ENCODE peak calls at places on chromosomes 16 and 17, in seven cellular contexts. U is AG10803; T is cardiac fibroblast; E is psoas muscle; M is CD8-positive, alpha-beta T cell; L is ovary; Q is keratinocyte. V is an unnamed sample.

GRCh38 chr16:11610580-11610979 is 23.9 kb upstream of the LITAF start:
- DNase-seq in U (no peak), T (no peak), E (no peak), M (no peak), L (no peak), Q (no peak), V (no peak)

GRCh38 chr17:82228842-82229685 is at the start of gene SLC16A3:
- DNase-seq in U (peak; percentile 80), T (peak; percentile 88), E (peak; percentile 82), M (no peak), L (no peak), Q (no peak), V (no peak)

GRCh38 chr17:81002409-81003361 is 11.0 kb downstream of the CHMP6 start:
- DNase-seq in U (peak; percentile 52), T (peak; percentile 64), E (peak; percentile 78), M (no peak), L (peak; percentile 74), Q (no peak), V (no peak)

GRCh38 chr17:35087731-35088646 is 24.5 kb upstream of the RFFL start:
- DNase-seq in U (peak; percentile 46), T (peak; percentile 55), E (peak; percentile 71), M (no peak), L (peak; percentile 61), Q (no peak), V (no peak)

GRCh38 chr16:13298676-13299075 is 397.3 kb downstream of the SHISA9 start:
- DNase-seq in U (no peak), T (no peak), E (no peak), M (no peak), L (no peak), Q (no peak), V (no peak)

GRCh38 chr17:19750020-19750572 is 2.0 kb upstream of the ALDH3A1 start:
- DNase-seq in U (no peak), T (no peak), E (peak; percentile 44), M (no peak), L (no peak), Q (no peak), V (no peak)

GRCh38 chr17:29710891-29711418 is 88.2 kb upstream of the CORO6 start:
- DNase-seq in U (peak; percentile 75), T (peak; percentile 46), E (no peak), M (no peak), L (no peak), Q (peak; percentile 90), V (peak; percentile 77)

GRCh38 chr17:16491131-16491702 is 776 bp downstream of the LRRC75A start:
- DNase-seq in U (no peak), T (no peak), E (peak; percentile 52), M (no peak), L (peak; percentile 47), Q (no peak), V (no peak)

GRCh38 chr16:19033761-19034160 is 33.7 kb upstream of the COQ7 start:
- DNase-seq in U (no peak), T (no peak), E (no peak), M (no peak), L (no peak), Q (no peak), V (no peak)

GRCh38 chr16:80718480-80719220 is 85.7 kb downstream of the CDYL2 start:
- DNase-seq in U (peak; percentile 38), T (peak; percentile 44), E (no peak), M (no peak), L (no peak), Q (no peak), V (peak; percentile 34)

GRCh38 chr17:60106377-60107059 is 27.8 kb upstream of the HEATR6 start:
- DNase-seq in U (peak; percentile 66), T (peak; percentile 46), E (no peak), M (no peak), L (no peak), Q (no peak), V (no peak)

GRCh38 chr16:67150058-67150832 is 553 bp downstream of the B3GNT9 start:
- DNase-seq in U (peak; percentile 67), T (peak; percentile 83), E (peak; percentile 71), M (no peak), L (peak; percentile 86), Q (no peak), V (no peak)

GRCh38 chr16:85913141-85913601 is 14.2 kb downstream of the IRF8 start:
- DNase-seq in U (no peak), T (no peak), E (no peak), M (no peak), L (no peak), Q (no peak), V (no peak)

GRCh38 chr17:66455022-66455547 is 152.7 kb downstream of the PRKCA start:
- DNase-seq in U (no peak), T (peak; percentile 17), E (no peak), M (no peak), L (no peak), Q (no peak), V (no peak)

GRCh38 chr17:43992641-43993040 is 11.8 kb upstream of the NAGS start:
- DNase-seq in U (no peak), T (no peak), E (no peak), M (no peak), L (no peak), Q (no peak), V (no peak)

GRCh38 chr17:7854851-7855642 is at the start of gene TMEM88:
- DNase-seq in U (no peak), T (no peak), E (peak; percentile 64), M (no peak), L (peak; percentile 74), Q (no peak), V (no peak)

GRCh38 chr16:1335996-1336395 is 2.6 kb downstream of the BAIAP3 start:
- DNase-seq in U (no peak), T (no peak), E (no peak), M (no peak), L (no peak), Q (no peak), V (no peak)

GRCh38 chr16:30457743-30458560 is 12.3 kb upstream of the SEPHS2 start:
- DNase-seq in U (no peak), T (no peak), E (no peak), M (no peak), L (no peak), Q (no peak), V (no peak)

GRCh38 chr17:79951361-79952264 is 84.1 kb downstream of the TBC1D16 start:
- DNase-seq in U (peak; percentile 82), T (peak; percentile 85), E (peak; percentile 63), M (no peak), L (peak; percentile 75), Q (no peak), V (peak; percentile 25)

GRCh38 chr16:22214893-22215292 is 8.8 kb downstream of the EEF2K start:
- DNase-seq in U (no peak), T (no peak), E (no peak), M (no peak), L (no peak), Q (no peak), V (no peak)

GRCh38 chr16:49596699-49597291 is 223.2 kb downstream of the C16orf78 start:
- DNase-seq in U (no peak), T (no peak), E (peak; percentile 64), M (no peak), L (no peak), Q (no peak), V (no peak)
- TF ChIP-seq CTCF in U (no peak), T (no peak), E (no peak), M (no peak), L (no peak), Q (no peak), V (no peak)

GRCh38 chr17:70791748-70792443 is 622.6 kb downstream of the KCNJ2 start:
- DNase-seq in U (no peak), T (no peak), E (no peak), M (no peak), L (no peak), Q (no peak), V (no peak)

GRCh38 chr17:70796757-70797156 is 627.4 kb downstream of the KCNJ2 start:
- DNase-seq in U (no peak), T (no peak), E (no peak), M (no peak), L (no peak), Q (no peak), V (no peak)

GRCh38 chr17:70795620-70796019 is 626.3 kb downstream of the KCNJ2 start:
- DNase-seq in U (no peak), T (no peak), E (no peak), M (no peak), L (no peak), Q (no peak), V (no peak)

GRCh38 chr17:70797166-70797565 is 627.8 kb downstream of the KCNJ2 start:
- DNase-seq in U (no peak), T (peak; percentile 59), E (no peak), M (no peak), L (no peak), Q (no peak), V (no peak)

DNA sequence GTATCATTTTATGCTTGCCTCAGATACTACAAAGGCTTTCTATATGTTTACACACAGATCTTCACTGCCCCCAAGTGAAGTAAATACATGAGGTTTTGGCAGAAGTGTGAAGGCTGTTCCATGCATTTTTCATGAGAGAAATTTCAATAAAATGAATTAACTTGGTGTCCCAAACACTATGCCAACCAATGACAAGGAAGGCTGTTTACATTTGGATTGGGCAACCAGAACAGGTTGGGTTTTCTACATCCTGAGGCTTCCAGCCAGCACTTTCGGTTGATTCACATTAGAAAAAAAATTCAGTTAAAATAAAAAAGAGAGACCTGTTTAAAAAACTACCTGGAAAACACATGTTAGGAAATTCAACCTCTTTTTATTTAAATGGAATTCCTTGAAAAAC is 625.4 kb downstream of the KCNJ2 start:
- DNase-seq in U (no peak), T (no peak), E (no peak), M (no peak), L (no peak), Q (no peak), V (no peak)
- H3K4me3 ChIP-seq in U (no peak overlapping the region), T (no peak overlapping the region), E (no peak overlapping the region), M (no peak overlapping the region), L (no peak overlapping the region), Q (no peak overlapping the region), V (no peak overlapping the region)

DNA sequence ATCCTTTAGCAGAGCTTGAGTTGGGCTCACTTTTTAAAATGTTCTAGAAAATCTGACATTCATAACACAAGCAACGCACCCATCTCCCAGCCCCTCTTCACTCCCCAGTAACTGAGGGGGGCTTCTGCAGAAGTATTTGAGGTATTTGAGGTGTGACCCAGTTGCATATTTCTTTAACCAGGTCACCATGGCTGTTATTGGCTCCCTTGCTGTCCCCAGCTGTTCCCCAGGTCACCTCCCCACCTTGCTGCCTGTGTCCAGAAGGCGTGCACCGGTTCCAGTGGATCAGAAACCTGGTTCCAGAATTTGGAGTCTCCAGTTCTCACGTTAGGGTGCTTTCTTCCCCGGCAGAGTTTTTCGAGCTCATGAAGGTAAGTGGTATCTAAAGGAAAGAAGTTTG is 13.8 kb downstream of the PGS1 start:
- DNase-seq in U (no peak), T (no peak), E (no peak), M (no peak), L (no peak), Q (no peak), V (no peak)
- TF ChIP-seq CTCF in U (no peak), T (no peak), E (no peak), M (no peak), L (no peak), Q (no peak), V (no peak)

GRCh38 chr16:55273356-55273755 is 50.6 kb upstream of the IRX6 start:
- DNase-seq in U (no peak), T (no peak), E (no peak), M (no peak), L (no peak), Q (no peak), V (no peak)
- H3K4me3 ChIP-seq in U (no peak overlapping the region), T (no peak overlapping the region), E (no peak overlapping the region), M (no peak overlapping the region), L (no peak overlapping the region), Q (no peak overlapping the region), V (no peak overlapping the region)